ENCODE peak calls at places on chromosomes 12 and 14, in six cellular contexts. P, C, D, B, R and T are unnamed samples.

GRCh38 chr12:127980585-127980984 is 286.4 kb upstream of the TMEM132C start:
- DNase-seq in B (no peak), D (no peak), P (no peak), R (no peak), C (peak; percentile 2), T (no peak)

GRCh38 chr12:68913682-68914081 is 19.3 kb downstream of the CPM start:
- DNase-seq in P (no peak), D (no peak), C (no peak), R (no peak), B (no peak), T (no peak)

GRCh38 chr12:27780612-27781408 is 774 bp upstream of the MANSC4 start:
- DNase-seq in B (peak; percentile 70), C (peak; percentile 40), P (peak; percentile 79), D (peak; percentile 38), R (peak; percentile 20), T (peak; percentile 36)

GRCh38 chr12:80857311-80857710 is 80.4 kb downstream of the LIN7A start:
- DNase-seq in P (no peak), R (no peak), B (no peak), C (no peak), D (no peak), T (no peak)

GRCh38 chr14:65006251-65006721 is 19.6 kb downstream of the FNTB start:
- DNase-seq in P (no peak), D (no peak), C (no peak), R (no peak), B (no peak), T (no peak)

GRCh38 chr12:43337571-43338497 is 214.2 kb downstream of the ADAMTS20 start:
- DNase-seq in D (no peak), R (no peak), B (no peak), P (no peak), C (no peak), T (no peak)

GRCh38 chr12:2256453-2256852 is 203.7 kb downstream of the CACNA1C start:
- DNase-seq in R (no peak), D (no peak), C (no peak), P (no peak), B (no peak), T (no peak)

GRCh38 chr14:69636051-69636639 is 24.7 kb downstream of the SUSD6 start:
- DNase-seq in C (no peak), D (no peak), B (no peak), R (no peak), P (no peak), T (no peak)

GRCh38 chr12:28640519-28640918 is 450.3 kb downstream of the CCDC91 start:
- DNase-seq in R (no peak), C (no peak), B (no peak), D (no peak), P (no peak), T (no peak)

GRCh38 chr14:54348001-54348611 is 48.7 kb upstream of the CDKN3 start:
- DNase-seq in P (no peak), D (peak; percentile 9), C (peak; percentile 65), B (peak; percentile 55), R (peak; percentile 75), T (peak; percentile 35)

GRCh38 chr14:99397698-99398097 is 83.0 kb downstream of the SETD3 start:
- DNase-seq in D (no peak), P (no peak), C (no peak), B (no peak), R (no peak), T (no peak)

DNA sequence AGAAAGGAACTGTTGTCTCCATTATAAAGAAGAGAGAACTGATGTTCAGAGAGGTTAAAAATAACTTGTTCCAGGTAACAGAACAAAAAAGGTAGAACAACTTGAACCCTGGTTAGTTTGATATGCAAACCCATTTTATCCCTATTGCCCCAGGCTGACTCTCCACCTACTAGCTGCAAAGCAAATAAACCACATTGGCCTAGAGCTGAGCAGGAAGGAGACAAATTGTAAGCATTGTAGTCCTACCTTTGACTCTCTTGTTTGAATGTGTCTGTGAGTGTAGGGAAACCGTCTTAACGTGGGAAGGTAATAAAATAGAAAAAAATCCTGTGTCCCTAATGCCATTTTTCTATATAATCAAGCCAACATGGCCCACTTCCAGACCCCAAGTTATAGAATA is 126.4 kb downstream of the CCER1 start:
- DNase-seq in B (no peak), C (no peak), D (no peak), P (no peak), R (no peak), T (no peak)
- TF ChIP-seq TAF1 in B (no peak), C (no peak), D (no peak), P (no peak), R (no peak), T (no peak)

GRCh38 chr12:132477009-132477702 is 12.8 kb upstream of the FBRSL1 start:
- DNase-seq in R (no peak), P (no peak), D (no peak), B (no peak), C (no peak), T (no peak)
- TF ChIP-seq TAF1 in R (no peak), P (no peak), D (no peak), B (no peak), C (no peak), T (no peak)

GRCh38 chr12:57841445-57841844 is 5.1 kb downstream of the CTDSP2 start:
- DNase-seq in D (no peak), R (no peak), C (no peak), B (peak; percentile 54), P (no peak), T (no peak)
- TF ChIP-seq TAF1 in D (no peak), R (no peak), C (no peak), B (no peak), P (no peak), T (no peak)

DNA sequence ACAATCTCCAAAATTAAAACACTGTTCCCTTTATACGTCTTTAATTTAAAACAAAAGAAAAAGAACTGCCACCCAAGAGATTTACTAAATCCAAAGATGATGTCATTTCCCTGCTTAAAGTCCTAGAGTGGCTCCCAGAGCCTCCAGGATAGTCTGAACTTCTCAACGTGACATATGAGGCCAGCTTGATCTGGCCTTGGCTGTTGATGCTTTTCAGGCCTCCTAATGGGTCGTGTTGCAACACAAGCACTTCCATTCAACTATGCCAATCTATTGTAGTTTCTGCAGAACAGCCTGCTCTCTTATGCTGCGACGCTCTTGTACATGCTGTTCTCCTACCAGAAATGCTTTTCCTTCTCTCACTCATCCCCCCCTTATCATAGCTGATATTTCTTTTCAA is 35.7 kb downstream of the LGR5 start:
- DNase-seq in D (no peak), C (no peak), P (no peak), B (no peak), R (no peak), T (no peak)
- TF ChIP-seq TAF1 in D (no peak), C (no peak), P (no peak), B (no peak), R (no peak), T (no peak)

DNA sequence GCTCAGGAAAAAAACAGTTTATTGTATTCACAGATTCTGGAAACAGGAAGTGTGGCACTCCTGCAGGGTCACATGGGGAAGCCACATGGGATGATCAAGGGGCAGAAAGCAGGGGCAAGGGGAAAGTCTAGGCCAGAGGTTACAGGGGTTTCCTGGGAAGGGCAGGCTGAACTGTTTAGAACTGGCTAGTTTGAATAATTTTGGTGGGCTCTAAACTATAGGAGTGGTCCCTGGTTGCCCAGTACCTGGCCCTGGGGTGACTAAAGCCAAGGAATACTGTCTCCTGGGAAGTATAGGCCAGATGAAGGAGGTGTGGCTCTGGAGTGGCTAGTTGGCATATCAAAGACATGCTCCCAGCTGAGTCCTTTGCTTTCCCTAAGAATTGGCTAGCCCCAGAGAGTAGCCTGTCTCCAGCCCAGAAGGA is 169.2 kb downstream of the SLC41A2 start:
- DNase-seq in R (no peak), C (no peak), P (peak; percentile 69), D (no peak), B (no peak), T (no peak)
- TF ChIP-seq TAF1 in R (no peak), C (no peak), P (no peak), D (no peak), B (no peak), T (no peak)